ENCODE peak calls at places on chromosomes 11 and 22, in six cellular contexts. C is AG04449, K is epithelial cell of proximal tubule, J is HFFc6, L is fibroblast of mammary gland, X is BE2C. F is an unnamed sample.

GRCh38 chr11:131592734-131593133 is 222.3 kb downstream of the NTM start:
- DNase-seq in J (no peak), C (no peak), K (no peak), L (no peak), X (no peak), F (no peak)

GRCh38 chr11:115990004-115990447 is 485.8 kb upstream of the CADM1 start:
- DNase-seq in K (no peak), J (no peak), C (no peak), L (no peak), X (peak; percentile 55), F (no peak)

GRCh38 chr11:102192349-102193066 is 82.3 kb downstream of the YAP1 start:
- DNase-seq in L (no peak), C (no peak), X (no peak), J (no peak), K (no peak), F (no peak)

GRCh38 chr11:39304586-39304985 is 2154.9 kb downstream of the LRRC4C start:
- DNase-seq in J (no peak), C (no peak), L (no peak), K (no peak), X (no peak), F (peak; percentile 14)

GRCh38 chr11:75317446-75318122 is 33.9 kb downstream of the ARRB1 start:
- DNase-seq in X (no peak), J (no peak), C (no peak), L (no peak), K (no peak), F (no peak)

GRCh38 chr22:31148953-31149627 is 8.8 kb upstream of the PLA2G3 start:
- DNase-seq in X (peak; percentile 86), K (no peak), C (no peak), J (peak; percentile 65), L (peak; percentile 75), F (peak; percentile 75)

GRCh38 chr11:112361396-112361795 is 100.7 kb upstream of the PLET1 start:
- DNase-seq in X (no peak), K (no peak), C (no peak), L (no peak), J (no peak), F (no peak)

GRCh38 chr11:92955900-92956299 is 13.6 kb upstream of the MTNR1B start:
- DNase-seq in J (no peak), C (no peak), K (no peak), X (no peak), L (no peak), F (peak; percentile 68)

GRCh38 chr22:31585161-31585859 is 76.7 kb downstream of the PISD start:
- DNase-seq in C (no peak), X (no peak), L (peak; percentile 78), J (peak; percentile 22), K (no peak), F (peak; percentile 53)

GRCh38 chr11:19664896-19665548 is 47.6 kb upstream of the NAV2 start:
- DNase-seq in K (no peak), J (peak; percentile 27), X (no peak), L (peak; percentile 76), C (no peak), F (peak; percentile 82)

GRCh38 chr11:66289548-66290331 is 797 bp upstream of the YIF1A start:
- DNase-seq in X (no peak), C (no peak), K (no peak), L (no peak), J (no peak), F (no peak)

GRCh38 chr22:49943405-49943765 is 17.2 kb upstream of the PIM3 start:
- DNase-seq in K (no peak), X (no peak), J (no peak), C (no peak), L (no peak), F (no peak)

GRCh38 chr11:46676436-46677158 is 23.8 kb downstream of the ARHGAP1 start:
- DNase-seq in X (no peak), K (no peak), C (no peak), J (no peak), L (no peak), F (no peak)

GRCh38 chr11:62555464-62556092 is 9.0 kb upstream of the AHNAK start:
- DNase-seq in C (no peak), X (no peak), K (no peak), J (no peak), L (peak; percentile 67), F (peak; percentile 18)

GRCh38 chr11:112290462-112290894 is 29.8 kb upstream of the PLET1 start:
- DNase-seq in C (no peak), L (no peak), X (no peak), K (no peak), J (no peak), F (no peak)

GRCh38 chr11:27770576-27770975 is 70.3 kb upstream of the BDNF start:
- DNase-seq in K (peak; percentile 64), L (no peak), C (no peak), X (no peak), J (no peak), F (peak; percentile 62)

GRCh38 chr11:57290288-57290687 is 34.5 kb downstream of the TNKS1BP1 start:
- DNase-seq in C (no peak), K (no peak), X (no peak), L (peak; percentile 68), J (peak; percentile 71), F (no peak)

GRCh38 chr11:92224394-92225205 is at the start of gene FAT3:
- DNase-seq in L (peak; percentile 12), C (no peak), X (peak; percentile 75), J (peak; percentile 33), K (no peak), F (no peak)

DNA sequence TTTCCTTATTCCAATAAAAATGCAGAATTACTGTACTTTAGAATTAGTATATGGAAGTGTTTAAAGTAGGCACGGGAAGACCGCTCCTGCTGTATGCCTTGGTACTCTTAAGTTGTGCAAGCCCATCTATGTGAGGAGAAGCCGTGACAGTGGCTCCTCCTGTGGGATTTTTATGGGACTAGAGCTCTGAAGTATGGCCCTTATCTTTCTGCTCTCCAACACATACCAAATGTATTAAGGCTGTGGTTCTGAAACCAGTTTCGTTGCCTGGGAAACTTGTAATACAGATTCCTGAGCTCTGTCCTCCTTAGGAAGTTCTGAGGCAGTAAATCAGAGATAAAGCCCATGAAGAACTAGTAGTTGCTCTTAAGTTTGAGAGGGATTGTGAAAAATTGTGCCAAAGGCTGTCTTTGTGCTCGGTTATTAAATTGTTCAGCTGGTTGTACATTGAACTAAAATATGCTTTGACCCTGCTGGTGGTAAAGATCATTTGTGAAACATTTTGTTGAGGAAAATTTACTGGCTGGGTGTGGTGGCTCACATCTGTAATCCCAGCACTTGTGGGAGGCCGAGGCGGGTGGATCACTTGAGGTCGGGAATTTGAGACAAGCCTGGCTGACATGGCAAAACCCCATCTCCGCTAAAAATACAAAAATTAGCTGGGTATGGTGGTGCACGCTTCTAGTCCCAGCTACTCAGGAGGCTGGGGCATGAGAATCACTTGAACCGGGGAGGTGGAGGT is 29.3 kb downstream of the RTN3 start:
- DNase-seq in L (peak; percentile 78), K (no peak), C (peak; percentile 74), X (no peak), J (peak; percentile 59), F (no peak)
- TF ChIP-seq CTCF in L (peak; percentile 41), K (no peak), C (peak; percentile 33), X (no peak), J (peak; percentile 36), F (no peak)

GRCh38 chr11:11742486-11742885 is 99.3 kb upstream of the USP47 start:
- DNase-seq in C (no peak), L (no peak), J (no peak), X (no peak), K (no peak), F (no peak)

GRCh38 chr11:11747570-11747969 is 94.2 kb upstream of the USP47 start:
- DNase-seq in K (no peak), X (no peak), L (no peak), C (no peak), J (no peak), F (no peak)

GRCh38 chr11:11743216-11743615 is 98.6 kb upstream of the USP47 start:
- DNase-seq in L (no peak), J (no peak), X (no peak), K (no peak), C (no peak), F (no peak)

GRCh38 chr11:11748706-11749365 is 92.9 kb upstream of the USP47 start:
- DNase-seq in J (peak; percentile 32), K (no peak), C (no peak), X (no peak), L (peak; percentile 45), F (no peak)

DNA sequence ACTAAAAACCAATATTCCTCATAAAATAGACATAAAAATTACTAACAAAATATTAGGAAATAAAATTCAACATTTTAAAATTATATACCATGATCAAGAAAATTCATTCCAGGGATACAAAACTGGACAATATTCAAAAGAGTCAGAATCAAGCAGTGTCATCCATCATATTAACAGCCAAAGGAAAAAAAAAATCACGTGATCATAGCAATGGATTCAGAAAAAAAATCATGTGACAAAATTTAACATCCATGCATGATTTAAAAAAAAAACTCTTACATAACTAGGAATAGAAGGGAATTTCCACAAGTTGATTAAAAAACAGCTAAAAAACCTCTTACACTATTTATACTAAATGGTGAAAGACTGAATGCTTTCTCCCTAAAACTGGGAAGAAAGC is 95.3 kb upstream of the USP47 start:
- DNase-seq in K (no peak), X (no peak), C (no peak), J (no peak), L (no peak), F (no peak)
- TF ChIP-seq CTCF in K (no peak), X (no peak), C (no peak), J (no peak), L (no peak), F (no peak)

DNA sequence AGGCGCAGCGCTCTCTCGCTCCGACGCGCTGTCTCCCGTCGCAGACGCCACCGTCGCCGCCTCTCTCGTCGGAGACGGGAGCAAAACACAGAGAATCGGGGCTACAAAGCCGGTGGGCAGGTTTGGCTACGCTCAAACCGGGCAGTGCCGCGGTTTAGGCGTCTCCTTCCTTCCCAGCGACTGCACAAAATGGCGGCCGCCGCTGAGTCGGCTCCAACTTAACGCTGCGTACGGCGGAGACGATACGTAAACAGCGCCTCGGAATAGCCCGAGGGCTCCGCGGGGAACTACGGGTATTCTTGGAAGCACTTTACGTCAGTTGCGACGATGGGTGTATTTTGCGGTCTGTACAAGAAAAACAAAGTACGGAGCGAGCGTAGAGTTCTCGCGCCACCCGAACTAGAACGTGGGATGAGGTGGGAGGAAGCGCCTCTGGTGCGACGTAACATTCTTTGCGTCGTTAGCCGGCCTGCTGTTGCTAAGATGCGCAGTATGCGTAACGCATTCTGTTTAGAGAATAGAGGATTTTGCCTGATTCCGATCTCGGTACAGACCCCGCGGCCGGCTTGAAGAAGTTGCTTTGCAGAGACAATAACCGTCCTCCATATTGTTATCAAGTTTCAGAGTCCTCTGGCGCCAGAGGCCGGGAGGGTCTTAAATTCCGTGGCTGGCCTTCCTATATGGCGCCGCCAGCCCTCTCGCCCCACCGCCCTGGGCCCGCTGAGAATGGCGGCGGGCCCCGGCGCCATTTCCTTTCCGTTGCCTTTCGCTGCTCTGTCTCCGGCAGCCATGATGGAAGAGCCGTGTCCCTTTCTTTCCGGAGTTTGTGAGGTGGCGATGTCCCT is at the start of gene DDX17:
- DNase-seq in X (peak; percentile 88), K (peak; percentile 80), L (peak; percentile 96), J (peak; percentile 87), C (peak; percentile 82), F (peak; percentile 93)
- TF ChIP-seq CTCF in X (no peak), K (no peak), L (no peak), J (peak; percentile 54), C (no peak), F (no peak)

DNA sequence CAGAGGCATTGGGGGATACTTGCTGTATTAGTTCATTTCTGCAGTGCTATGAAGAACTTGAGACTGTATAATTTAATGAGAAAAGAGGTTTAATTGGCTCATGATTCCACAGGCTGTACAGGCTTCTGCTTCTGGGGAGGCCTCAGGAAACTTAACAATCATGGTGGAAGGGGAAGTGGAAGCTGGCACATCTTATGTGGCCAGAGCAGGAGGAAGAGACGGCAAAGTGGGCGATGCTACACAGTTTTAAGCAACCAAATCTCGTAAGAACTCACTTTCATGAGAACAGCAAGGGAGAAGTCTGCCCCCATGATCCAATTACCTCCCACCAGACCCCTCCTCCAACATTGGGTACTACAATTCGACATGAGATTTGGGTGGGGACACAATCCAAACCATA is 55.1 kb downstream of the TMPRSS5 start:
- DNase-seq in C (no peak), K (no peak), L (no peak), J (no peak), X (no peak), F (no peak)
- TF ChIP-seq CTCF in C (no peak), K (no peak), L (no peak), J (no peak), X (no peak), F (no peak)